ENCODE peak calls at places on chromosomes 13 and 19, in six cellular contexts. B is NCI-H146; K is tibial artery; A is CD8-positive, alpha-beta T cell; F is NCI-H1694; R is AG10803. V is an unnamed sample.
A peak's percentile ranks its signal among the peaks of the same experiment; 100 is the strongest.

GRCh38 chr19:28426902-28427232 is 786.1 kb downstream of the UQCRFS1 start:
- DNase-seq in B (no peak), K (no peak), A (no peak), F (no peak), R (peak; percentile 16), V (no peak)

GRCh38 chr19:4054471-4055208 is 12.1 kb downstream of the ZBTB7A start:
- DNase-seq in B (no peak), K (no peak), A (no peak), F (no peak), R (no peak), V (no peak)

GRCh38 chr13:113592571-113592970 is 8.0 kb downstream of the TFDP1 start:
- DNase-seq in B (no peak), K (no peak), A (no peak), F (no peak), R (no peak), V (peak; percentile 8)

GRCh38 chr19:10718205-10719196 is 622 bp downstream of the DNM2 start:
- DNase-seq in B (peak; percentile 68), K (no peak), A (peak; percentile 30), F (no peak), R (peak; percentile 36), V (no peak)

GRCh38 chr13:97441414-97441813 is 7.4 kb downstream of the RAP2A start:
- DNase-seq in B (no peak), K (no peak), A (no peak), F (no peak), R (no peak), V (no peak)

GRCh38 chr13:110636701-110637201 is 21.4 kb downstream of the NAXD start:
- DNase-seq in B (peak; percentile 78), K (no peak), A (no peak), F (no peak), R (no peak), V (no peak)

GRCh38 chr19:19637186-19637522 is 6.3 kb downstream of the GMIP start:
- DNase-seq in B (no peak), K (no peak), A (no peak), F (no peak), R (no peak), V (no peak)

GRCh38 chr13:58004761-58005160 is 373.2 kb downstream of the PCDH17 start:
- DNase-seq in B (no peak), K (no peak), A (no peak), F (peak; percentile 28), R (no peak), V (no peak)

V was measured in uterus.